ENCODE peak calls at places on chromosomes 6 and 20, in nine cellular contexts. Z is ovary; O is hepatocyte; X is CD8-positive, alpha-beta T cell; M is colonic mucosa; J is left ventricle myocardium inferior; T is Peyer's patch; E is WERI-Rb-1; A is tibial artery. I is an unnamed sample.

GRCh38 chr20:4684837-4685413 is 36.8 kb upstream of the PRND start:
- DNase-seq in M (no peak), T (no peak), J (no peak), X (no peak), O (peak; percentile 34), Z (peak; percentile 25), A (no peak), E (no peak), I (no peak)

GRCh38 chr6:5302995-5303622 is 41.8 kb downstream of the FARS2 start:
- DNase-seq in T (peak; percentile 81), M (peak; percentile 62), E (peak; percentile 89), O (peak; percentile 80), J (peak; percentile 24), Z (no peak), X (peak; percentile 5), A (no peak), I (peak; percentile 56)

GRCh38 chr6:11615214-11615602 is 77.7 kb downstream of the TMEM170B start:
- DNase-seq in A (no peak), Z (no peak), O (no peak), M (no peak), J (no peak), E (no peak), T (no peak), X (no peak), I (no peak)

GRCh38 chr6:43944908-43945777 is 175.1 kb downstream of the VEGFA start:
- DNase-seq in T (no peak), X (no peak), M (no peak), J (no peak), O (no peak), A (no peak), E (no peak), Z (no peak), I (no peak)

GRCh38 chr6:2157441-2158127 is 87.8 kb downstream of the GMDS start:
- DNase-seq in M (no peak), X (no peak), A (no peak), Z (no peak), E (no peak), O (no peak), J (no peak), T (no peak), I (no peak)

GRCh38 chr6:1605822-1606532 is 3.7 kb upstream of the FOXC1 start:
- DNase-seq in E (no peak), A (no peak), X (no peak), O (no peak), T (peak; percentile 40), M (no peak), J (no peak), Z (no peak), I (no peak)

GRCh38 chr6:154169193-154169847 is 130.3 kb downstream of the OPRM1 start:
- DNase-seq in T (no peak), O (no peak), A (no peak), X (no peak), J (no peak), Z (no peak), E (no peak), M (no peak), I (peak; percentile 62)

GRCh38 chr6:101454106-101454676 is 60.7 kb downstream of the GRIK2 start:
- DNase-seq in J (no peak), T (no peak), Z (no peak), X (no peak), E (peak; percentile 54), O (no peak), A (no peak), M (no peak), I (no peak)

GRCh38 chr6:157364705-157365104 is 16.3 kb upstream of the ZDHHC14 start:
- DNase-seq in Z (no peak), A (no peak), O (no peak), E (no peak), X (no peak), M (no peak), T (no peak), J (no peak), I (no peak)

GRCh38 chr20:33240923-33241322 is 5.1 kb downstream of the BPIFA1 start:
- DNase-seq in E (no peak), A (no peak), M (no peak), T (no peak), Z (no peak), X (no peak), J (no peak), O (no peak), I (no peak)

GRCh38 chr20:12798286-12798685 is 210.5 kb upstream of the SPTLC3 start:
- DNase-seq in X (no peak), T (no peak), A (no peak), Z (no peak), J (no peak), M (no peak), E (peak; percentile 47), O (no peak), I (no peak)

GRCh38 chr6:153790048-153790447 is 249.0 kb upstream of the OPRM1 start:
- DNase-seq in M (peak; percentile 19), Z (no peak), J (no peak), O (peak; percentile 54), A (no peak), X (no peak), E (no peak), T (peak; percentile 59), I (no peak)

GRCh38 chr6:36033935-36034334 is 6.3 kb downstream of the MAPK14 start:
- DNase-seq in M (no peak), O (no peak), Z (no peak), X (no peak), T (no peak), J (no peak), A (no peak), E (no peak), I (no peak)

GRCh38 chr6:36035240-36035639 is 7.6 kb downstream of the MAPK14 start:
- DNase-seq in Z (no peak), A (no peak), X (no peak), T (no peak), O (no peak), E (no peak), J (no peak), M (no peak), I (no peak)

GRCh38 chr6:36040958-36041357 is 13.3 kb downstream of the MAPK14 start:
- DNase-seq in J (no peak), O (no peak), X (no peak), A (no peak), Z (no peak), M (no peak), T (no peak), E (no peak), I (no peak)

GRCh38 chr6:36039113-36039512 is 11.5 kb downstream of the MAPK14 start:
- DNase-seq in M (no peak), A (no peak), J (no peak), X (no peak), T (no peak), O (no peak), E (no peak), Z (no peak), I (no peak)

DNA sequence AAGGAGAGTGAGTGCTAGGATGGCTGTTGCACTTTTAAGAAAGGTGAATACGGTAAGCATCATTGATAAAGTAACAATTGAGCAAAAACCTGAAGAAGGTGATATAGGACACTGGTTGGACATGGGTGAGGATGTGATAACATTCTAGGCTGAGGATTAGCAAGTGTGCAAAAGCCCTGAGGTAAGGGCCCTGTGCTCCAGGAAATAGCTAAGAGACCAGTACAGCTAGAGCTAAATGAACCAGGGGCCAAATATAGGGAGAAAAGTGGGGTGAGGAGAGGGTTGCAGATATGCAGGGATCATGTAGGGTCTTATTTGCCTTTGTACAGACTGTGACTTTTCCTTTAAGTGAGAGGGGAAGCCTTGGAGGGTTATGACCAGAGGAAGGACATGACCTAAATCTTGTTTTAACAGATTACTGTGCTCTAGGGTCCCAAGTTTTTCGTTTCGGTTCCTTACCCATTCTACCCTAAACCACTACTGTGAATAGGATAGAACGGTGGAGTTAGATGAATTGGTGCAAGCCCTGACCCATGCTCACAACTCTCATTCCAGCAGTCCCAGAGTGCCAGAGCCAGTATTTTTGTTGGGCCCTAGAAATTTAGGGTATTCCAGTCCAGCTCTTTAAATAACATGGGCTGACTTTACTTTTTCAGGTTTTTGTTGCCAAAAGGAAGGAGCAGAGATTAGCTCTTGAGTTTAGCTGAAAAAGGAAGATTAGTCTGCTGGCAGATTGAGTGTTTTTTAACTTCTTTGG is 10.7 kb downstream of the MAPK14 start:
- DNase-seq in X (no peak), A (peak; percentile 33), T (no peak), Z (no peak), E (no peak), J (no peak), O (no peak), M (no peak), I (no peak)
- H3K27ac ChIP-seq in X (no peak overlapping the region), A (peak overlapping the region; percentile 1), T (no peak overlapping the region), Z (no peak overlapping the region), E (no peak overlapping the region), J (no peak overlapping the region), O (peak overlapping the region; percentile 33), M (no peak overlapping the region), I (no peak overlapping the region)

GRCh38 chr6:37538107-37538506 is 38.4 kb upstream of the CCDC167 start:
- DNase-seq in A (no peak), O (no peak), M (no peak), X (no peak), E (peak; percentile 81), Z (no peak), J (no peak), T (no peak), I (no peak)
- TF ChIP-seq CTCF in A (no peak), O (no peak), M (no peak), X (no peak), E (peak; percentile 87), Z (no peak), J (peak; percentile 22), T (no peak), I (no peak)

DNA sequence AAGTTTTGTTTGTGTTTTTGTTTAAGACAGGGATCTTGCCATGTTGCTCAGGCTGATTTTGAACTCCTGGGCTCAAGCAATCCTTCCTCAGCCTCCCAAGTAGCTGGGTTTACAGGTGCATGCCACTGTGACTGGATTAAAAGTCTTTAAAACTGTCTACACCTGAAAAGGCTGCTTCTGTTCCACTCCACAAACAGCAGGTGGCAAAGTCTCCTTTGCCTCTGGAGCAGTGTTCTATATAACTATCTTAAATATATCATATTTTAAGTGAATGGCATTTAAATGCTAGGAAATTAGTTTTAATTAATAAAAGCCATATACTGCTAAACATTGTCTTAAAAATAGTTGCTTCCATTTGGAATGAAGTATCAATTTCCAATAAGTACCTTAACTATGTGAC is 89.2 kb upstream of the BCLAF1 start:
- DNase-seq in O (no peak), A (no peak), Z (no peak), M (no peak), T (no peak), X (no peak), J (no peak), E (no peak), I (no peak)
- H3K4me3 ChIP-seq in O (no peak overlapping the region), A (no peak overlapping the region), Z (no peak overlapping the region), M (no peak overlapping the region), T (no peak overlapping the region), X (no peak overlapping the region), J (no peak overlapping the region), E (no peak overlapping the region), I (no peak overlapping the region)

DNA sequence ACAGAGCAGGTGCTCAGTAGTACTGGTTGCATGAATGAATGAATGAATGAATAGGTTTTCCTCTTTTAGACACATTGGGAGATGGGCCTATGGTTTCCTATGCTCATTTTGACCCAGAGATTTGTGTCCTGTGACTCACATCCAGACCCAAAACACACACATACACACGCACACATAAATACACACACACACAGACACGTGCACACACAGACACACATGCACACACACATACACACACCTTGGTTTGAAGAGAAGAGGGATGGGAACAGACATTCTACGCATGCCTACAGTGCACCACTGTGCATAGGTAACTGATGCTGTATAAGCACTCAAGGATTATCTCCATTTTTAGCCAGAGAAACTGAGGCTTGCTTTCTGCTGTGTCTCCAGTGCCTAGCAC is 4.1 kb downstream of the JPH2 start:
- DNase-seq in O (no peak), A (no peak), J (no peak), E (no peak), Z (no peak), T (no peak), X (no peak), M (no peak), I (no peak)
- H3K27ac ChIP-seq in O (no peak overlapping the region), A (peak overlapping the region; percentile 93), J (peak overlapping the region; percentile 94), E (no peak overlapping the region), Z (no peak overlapping the region), T (peak overlapping the region; percentile 81), X (no peak overlapping the region), M (no peak overlapping the region), I (no peak overlapping the region)

I was measured in lower lobe of right lung.